ENCODE peak calls at places on chromosomes 11 and 22, in eight cellular contexts. J is breast epithelium, T is tibial nerve, X is GM23338, S is A549, O is neural crest cell, G is fibroblast of lung, W is SK-N-SH. D is an unnamed sample.
A peak's percentile ranks its signal among the peaks of the same experiment; 100 is the strongest.

GRCh38 chr22:41250127-41250526 is 9.4 kb upstream of the CHADL start:
- DNase-seq in O (no peak), W (no peak), J (no peak), S (no peak), T (no peak), X (no peak), G (no peak), D (no peak)

GRCh38 chr11:13210424-13210823 is 67.2 kb upstream of the BMAL1 start:
- DNase-seq in T (peak; percentile 42), O (peak; percentile 30), G (peak; percentile 86), J (peak; percentile 64), W (peak; percentile 62), X (peak; percentile 91), S (peak; percentile 72), D (no peak)

GRCh38 chr11:35912883-35913614 is 30.8 kb upstream of the LDLRAD3 start:
- DNase-seq in X (no peak), O (no peak), J (no peak), W (no peak), G (no peak), S (no peak), T (no peak), D (no peak)

GRCh38 chr22:49893025-49893424 is 25.2 kb downstream of the ALG12 start:
- DNase-seq in W (no peak), J (no peak), T (no peak), S (no peak), X (no peak), G (no peak), O (no peak), D (no peak)

GRCh38 chr11:46306296-46306853 is 28.9 kb downstream of the CREB3L1 start:
- DNase-seq in S (no peak), G (peak; percentile 44), J (no peak), O (no peak), X (peak; percentile 44), T (no peak), W (no peak), D (no peak)

GRCh38 chr11:8225589-8226036 is 38.1 kb downstream of the LMO1 start:
- DNase-seq in J (peak; percentile 53), O (peak; percentile 97), T (peak; percentile 48), X (peak; percentile 92), W (peak; percentile 94), S (peak; percentile 88), G (peak; percentile 61), D (peak; percentile 93)

GRCh38 chr11:46643531-46643930 is 26.2 kb downstream of the ATG13 start:
- DNase-seq in O (no peak), W (no peak), X (no peak), T (no peak), G (no peak), J (no peak), S (no peak), D (no peak)

GRCh38 chr11:819943-820649 is 1.4 kb downstream of the PNPLA2 start:
- DNase-seq in X (peak; percentile 92), T (peak; percentile 73), J (peak; percentile 91), W (peak; percentile 84), O (no peak), G (peak; percentile 57), S (peak; percentile 77), D (no peak)

GRCh38 chr22:30649430-30650007 is 13.9 kb downstream of the SLC35E4 start:
- DNase-seq in J (no peak), G (peak; percentile 77), T (no peak), W (no peak), S (no peak), X (no peak), O (no peak), D (no peak)

GRCh38 chr11:60657880-60658279 is 41.5 kb upstream of the MS4A8 start:
- DNase-seq in O (no peak), T (no peak), W (no peak), J (no peak), X (peak; percentile 11), S (no peak), G (no peak), D (no peak)
- TF ChIP-seq CTCF in O (no peak), T (no peak), W (no peak), J (no peak), X (peak; percentile 54), S (no peak), G (no peak), D (no peak)

GRCh38 chr11:17276236-17277023 is at the start of gene NUCB2:
- DNase-seq in X (peak; percentile 98), J (peak; percentile 94), O (peak; percentile 98), W (peak; percentile 96), S (peak; percentile 95), G (peak; percentile 94), T (peak; percentile 94), D (peak; percentile 99)
- TF ChIP-seq CTCF in X (no peak), J (no peak), O (no peak), W (no peak), S (no peak), G (no peak), T (no peak), D (no peak)

GRCh38 chr11:45253640-45254039 is 32.5 kb downstream of the SYT13 start:
- DNase-seq in J (no peak), G (no peak), T (no peak), S (no peak), X (no peak), O (no peak), W (no peak), D (no peak)

GRCh38 chr11:45252877-45253276 is 33.3 kb downstream of the SYT13 start:
- DNase-seq in S (no peak), G (no peak), T (no peak), W (no peak), X (no peak), J (no peak), O (no peak), D (no peak)

GRCh38 chr11:45250035-45250693 is 36.0 kb downstream of the SYT13 start:
- DNase-seq in W (no peak), J (no peak), X (no peak), T (no peak), G (no peak), S (no peak), O (no peak), D (no peak)

GRCh38 chr11:45254070-45254469 is 32.1 kb downstream of the SYT13 start:
- DNase-seq in J (no peak), T (no peak), G (no peak), W (no peak), X (no peak), O (no peak), S (no peak), D (no peak)

GRCh38 chr11:45252134-45252856 is 33.8 kb downstream of the SYT13 start:
- DNase-seq in X (peak; percentile 89), G (peak; percentile 19), W (peak; percentile 63), S (peak; percentile 78), T (no peak), J (no peak), O (peak; percentile 68), D (no peak)
- TF ChIP-seq CTCF in X (peak; percentile 94), G (peak; percentile 48), W (peak; percentile 66), S (peak; percentile 82), T (peak; percentile 44), J (no peak), O (peak; percentile 75), D (peak; percentile 62)

GRCh38 chr11:113540416-113541330 is 65.5 kb upstream of the DRD2 start:
- DNase-seq in G (no peak), S (no peak), T (no peak), O (no peak), J (no peak), X (peak; percentile 77), W (no peak), D (no peak)
- TF ChIP-seq CTCF in G (no peak), S (no peak), T (no peak), O (no peak), J (no peak), X (peak; percentile 43), W (no peak), D (no peak)

DNA sequence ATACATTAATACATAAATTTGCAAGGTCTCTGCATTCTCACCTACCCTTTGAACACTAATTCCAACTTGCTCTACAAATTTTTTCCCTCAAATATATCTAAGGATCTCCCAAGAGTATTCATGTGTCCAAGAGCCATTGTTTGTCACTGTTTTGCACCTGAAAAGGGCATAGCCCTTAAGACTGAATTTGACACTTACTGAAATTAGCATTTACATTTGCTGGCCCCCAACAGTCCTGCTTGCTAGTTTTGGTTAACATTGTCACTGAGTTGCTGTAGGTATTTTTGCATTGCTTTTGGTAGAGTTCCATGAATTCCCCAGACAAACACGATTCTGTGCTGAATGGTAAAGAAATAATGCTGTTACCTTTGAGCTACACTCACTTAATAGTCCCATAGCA is 57.3 kb downstream of the KCNA4 start:
- DNase-seq in W (no peak), O (no peak), X (peak; percentile 13), J (no peak), S (no peak), T (no peak), G (no peak), D (no peak)
- TF ChIP-seq CTCF in W (no peak), O (no peak), X (no peak), J (no peak), S (no peak), T (no peak), G (no peak), D (no peak)

DNA sequence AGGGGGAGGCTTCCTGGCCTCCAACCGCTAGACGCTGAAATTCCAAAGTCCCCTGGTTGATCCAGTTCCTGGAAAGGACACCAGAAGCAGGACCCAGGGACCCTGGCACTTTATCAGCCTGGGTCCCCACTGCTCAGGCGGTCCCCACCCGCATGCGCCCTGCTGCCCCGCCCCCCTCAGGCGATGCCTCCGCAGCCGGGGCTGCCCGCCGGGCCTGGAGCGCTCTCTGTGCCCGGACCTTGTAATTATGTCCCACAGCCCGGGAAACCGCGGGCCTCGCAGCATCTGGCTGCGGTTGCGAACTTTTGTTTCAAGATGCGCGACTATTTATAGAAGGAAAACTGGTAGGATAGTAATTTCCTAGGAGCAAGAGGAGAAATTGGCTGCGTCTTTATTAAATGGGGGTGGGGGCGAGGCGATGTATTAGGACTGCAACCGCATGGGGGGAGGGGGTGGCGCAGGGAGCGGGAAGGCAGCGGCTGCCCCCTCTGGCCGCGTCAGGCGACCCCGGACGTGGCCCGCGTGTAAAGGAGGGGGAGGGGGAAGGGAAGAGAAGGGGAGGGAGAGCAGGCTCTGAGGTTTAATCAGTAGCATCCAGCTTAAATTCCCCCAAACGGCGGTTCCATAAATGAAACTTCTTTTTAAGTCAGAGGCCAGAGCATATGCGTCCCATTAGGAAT is 6.1 kb downstream of the WNT7B start:
- DNase-seq in O (no peak), S (no peak), W (peak; percentile 66), X (peak; percentile 66), T (no peak), G (peak; percentile 44), J (no peak), D (no peak)
- TF ChIP-seq CTCF in O (no peak), S (no peak), W (no peak), X (no peak), T (no peak), G (no peak), J (no peak), D (no peak)

DNA sequence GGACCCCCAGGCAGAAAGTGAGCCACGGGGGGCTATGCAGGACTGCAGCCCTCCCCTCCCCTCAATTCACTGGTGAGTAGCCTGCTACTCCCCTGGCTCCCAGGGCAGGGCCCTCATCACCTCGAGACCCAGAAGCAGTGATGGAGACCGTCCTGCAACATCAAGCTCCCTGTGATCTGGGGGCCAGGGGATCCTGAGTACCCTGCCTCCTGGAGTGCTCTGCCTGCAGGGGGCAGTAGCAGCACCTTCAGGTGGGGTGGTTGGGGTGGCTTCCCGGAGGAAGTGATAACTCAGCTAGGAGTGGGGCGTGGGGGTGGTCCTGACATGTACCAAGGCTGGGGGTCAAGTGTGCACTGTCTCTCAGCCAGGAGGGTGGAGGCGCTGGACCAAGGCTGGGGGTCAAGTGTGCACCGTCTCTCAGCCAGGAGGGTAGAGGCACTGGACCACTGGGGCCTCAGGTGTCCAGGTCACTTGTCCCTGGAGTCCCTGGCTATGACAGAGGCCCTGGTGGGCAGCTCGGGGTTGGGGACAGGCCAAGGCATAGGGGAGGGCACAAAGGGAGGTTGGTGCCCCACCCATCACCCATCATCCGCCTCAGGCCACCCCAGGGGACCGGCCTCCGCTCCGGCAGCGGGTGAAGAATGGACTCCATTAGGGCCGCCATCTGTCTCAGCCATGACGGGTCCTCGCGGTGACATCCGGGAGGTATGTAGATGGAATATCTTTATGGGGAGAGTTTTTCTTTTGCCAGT is 9.4 kb downstream of the RTN4R start:
- DNase-seq in W (peak; percentile 50), S (no peak), G (no peak), O (no peak), J (no peak), T (no peak), X (peak; percentile 45), D (no peak)
- TF ChIP-seq CTCF in W (peak; percentile 41), S (no peak), G (peak; percentile 36), O (peak; percentile 35), J (no peak), T (no peak), X (peak; percentile 70), D (no peak)